ENCODE peak calls at places on chromosomes 13 and 19, in ten cellular contexts. E is A549, R is adrenal gland, O is AG09309, V is left ventricle myocardium inferior, X is kidney, T is cardiac fibroblast, Z is endothelial cell, S is breast epithelium, C is fibroblast of pulmonary artery. L is an unnamed sample.

GRCh38 chr13:48231080-48231479 is 1.9 kb upstream of the ITM2B start:
- DNase-seq in E (no peak), R (peak; percentile 33), O (no peak), V (no peak), X (no peak), T (peak; percentile 42), Z (no peak), S (no peak), C (peak; percentile 78), L (no peak)

GRCh38 chr13:30664689-30665088 is 47.0 kb downstream of the USPL1 start:
- DNase-seq in E (no peak), R (no peak), O (no peak), V (no peak), X (no peak), T (no peak), Z (no peak), S (no peak), C (no peak), L (no peak)

GRCh38 chr13:53783466-53783865 is 754.9 kb downstream of the OLFM4 start:
- DNase-seq in E (no peak), R (no peak), O (no peak), V (no peak), X (peak; percentile 45), T (no peak), Z (no peak), S (no peak), C (no peak), L (no peak)

GRCh38 chr13:43915451-43915850 is 35.7 kb downstream of the LACC1 start:
- DNase-seq in E (no peak), R (no peak), O (no peak), V (no peak), X (no peak), T (no peak), Z (no peak), S (no peak), C (no peak), L (no peak)

GRCh38 chr19:53123400-53123799 is 9.3 kb downstream of the ZNF415 start:
- DNase-seq in E (no peak), R (peak; percentile 81), O (no peak), V (no peak), X (no peak), T (no peak), Z (no peak), S (no peak), C (no peak), L (no peak)

GRCh38 chr13:96141032-96141431 is 51.1 kb downstream of the HS6ST3 start:
- DNase-seq in E (no peak), R (peak; percentile 15), O (no peak), V (no peak), X (no peak), T (peak; percentile 68), Z (no peak), S (no peak), C (peak; percentile 56), L (no peak)

GRCh38 chr13:100089633-100090032 is 740 bp downstream of the PCCA start:
- DNase-seq in E (no peak), R (no peak), O (no peak), V (no peak), X (no peak), T (peak; percentile 29), Z (no peak), S (no peak), C (no peak), L (no peak)

GRCh38 chr19:50969413-50969760 is at the start of gene KLK6:
- DNase-seq in E (no peak), R (no peak), O (no peak), V (no peak), X (peak; percentile 78), T (no peak), Z (no peak), S (peak; percentile 63), C (no peak), L (no peak)

GRCh38 chr13:28867564-28867963 is 47.4 kb downstream of the MTUS2 start:
- DNase-seq in E (no peak), R (no peak), O (no peak), V (peak; percentile 26), X (no peak), T (no peak), Z (no peak), S (no peak), C (no peak), L (no peak)

GRCh38 chr19:2726904-2727639 is 5.9 kb upstream of the DIRAS1 start:
- DNase-seq in E (no peak), R (no peak), O (no peak), V (no peak), X (no peak), T (no peak), Z (no peak), S (no peak), C (no peak), L (no peak)

GRCh38 chr13:112346173-112346898 is 29.8 kb upstream of the SPACA7 start:
- DNase-seq in E (no peak), R (peak; percentile 7), O (no peak), V (no peak), X (peak; percentile 63), T (no peak), Z (peak; percentile 17), S (no peak), C (no peak), L (no peak)

GRCh38 chr13:30685987-30686386 is 49.4 kb upstream of the ALOX5AP start:
- DNase-seq in E (no peak), R (no peak), O (no peak), V (no peak), X (no peak), T (no peak), Z (no peak), S (no peak), C (no peak), L (no peak)

GRCh38 chr13:44359983-44360375 is 13.6 kb upstream of the SERP2 start:
- DNase-seq in E (no peak), R (no peak), O (no peak), V (no peak), X (no peak), T (no peak), Z (no peak), S (no peak), C (no peak), L (no peak)

GRCh38 chr19:2805261-2805900 is 14.3 kb upstream of the ZNF554 start:
- DNase-seq in E (no peak), R (no peak), O (no peak), V (no peak), X (peak; percentile 60), T (no peak), Z (no peak), S (no peak), C (no peak), L (no peak)

GRCh38 chr19:23957660-23958281 is 43.1 kb downstream of the ZNF726 start:
- DNase-seq in E (no peak), R (peak; percentile 4), O (peak; percentile 40), V (no peak), X (peak; percentile 55), T (peak; percentile 93), Z (no peak), S (no peak), C (peak; percentile 7), L (no peak)

GRCh38 chr13:108427355-108427754 is 157.8 kb downstream of the TNFSF13B start:
- DNase-seq in E (no peak), R (no peak), O (no peak), V (no peak), X (no peak), T (no peak), Z (no peak), S (no peak), C (no peak), L (no peak)

GRCh38 chr13:59103004-59103768 is 1060.5 kb downstream of the DIAPH3 start:
- DNase-seq in E (no peak), R (no peak), O (no peak), V (no peak), X (no peak), T (peak; percentile 83), Z (no peak), S (no peak), C (peak; percentile 89), L (no peak)

GRCh38 chr13:64428196-64428595 is 2801.9 kb downstream of the PCDH9 start:
- DNase-seq in E (no peak), R (no peak), O (peak; percentile 21), V (no peak), X (no peak), T (peak; percentile 5), Z (no peak), S (no peak), C (peak; percentile 3), L (no peak)

GRCh38 chr13:27171830-27172494 is 351 bp upstream of the USP12 start:
- DNase-seq in E (peak; percentile 60), R (peak; percentile 92), O (peak; percentile 68), V (peak; percentile 93), X (peak; percentile 98), T (peak; percentile 86), Z (peak; percentile 96), S (peak; percentile 87), C (peak; percentile 94), L (peak; percentile 81)
- TF ChIP-seq CTCF in E (no peak), R (no peak), O (no peak), V (peak; percentile 35), X (peak; percentile 14), T (no peak), Z (no peak), S (no peak), C (no peak), L (no peak)

GRCh38 chr13:21242236-21242635 is 65.8 kb downstream of the MRPL57 start:
- DNase-seq in E (no peak), R (no peak), O (no peak), V (no peak), X (no peak), T (no peak), Z (peak; percentile 47), S (no peak), C (no peak), L (no peak)
- TF ChIP-seq CTCF in E (no peak), R (no peak), O (no peak), V (no peak), X (no peak), T (no peak), Z (no peak), S (no peak), C (no peak), L (no peak)

GRCh38 chr19:55080915-55081772 is 5.5 kb downstream of the EPS8L1 start:
- DNase-seq in E (peak; percentile 77), R (peak; percentile 65), O (no peak), V (peak; percentile 73), X (peak; percentile 90), T (peak; percentile 63), Z (peak; percentile 80), S (peak; percentile 74), C (peak; percentile 70), L (no peak)
- TF ChIP-seq CTCF in E (no peak), R (no peak), O (no peak), V (no peak), X (no peak), T (no peak), Z (no peak), S (no peak), C (no peak), L (no peak)

DNA sequence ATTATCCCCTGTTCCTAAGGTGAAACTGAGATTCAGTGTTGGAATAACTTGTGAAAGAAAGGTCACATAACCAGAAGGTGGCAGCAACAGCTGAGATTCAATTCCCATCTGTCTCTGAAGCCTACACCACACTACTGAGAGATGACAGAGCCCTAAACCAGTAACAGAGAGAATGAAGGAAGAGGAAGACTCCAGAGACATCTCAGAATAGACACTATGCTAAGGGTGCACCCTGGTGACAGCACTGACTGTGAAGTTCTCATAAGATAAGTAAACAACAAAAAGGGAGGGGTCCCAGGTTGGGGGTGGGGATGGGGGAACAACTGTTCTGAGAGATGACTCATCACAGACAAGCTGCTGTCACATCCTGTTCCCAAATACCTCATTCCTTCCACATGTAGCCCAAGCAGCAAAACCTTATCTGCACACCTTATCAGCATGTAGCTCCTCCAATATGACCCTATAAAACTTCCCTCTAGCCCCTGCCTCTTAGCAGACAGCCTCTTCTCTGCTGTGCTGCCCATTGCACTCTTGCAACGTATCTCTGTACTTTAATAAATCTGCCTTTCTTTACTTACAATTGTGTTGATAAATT is 46.5 kb downstream of the UTP14C start:
- DNase-seq in E (no peak), R (no peak), O (peak; percentile 11), V (no peak), X (no peak), T (peak; percentile 61), Z (no peak), S (no peak), C (peak; percentile 58), L (no peak)
- TF ChIP-seq CTCF in E (no peak), R (no peak), O (peak; percentile 35), V (peak; percentile 34), X (peak; percentile 44), T (peak; percentile 24), Z (no peak), S (no peak), C (peak; percentile 43), L (no peak)